ENCODE peak calls at places on chromosomes 2 and 18, in seven cellular contexts. O is Panc1, D is GM12878, H is HCT116, S is HepG2, I is K562, L is GM23338. T is an unnamed sample.

GRCh38 chr2:121279476-121279875 is 5.5 kb downstream of the TFCP2L1 start:
- ATAC-seq in H (no peak), S (no peak), I (no peak), L (no peak), D (no peak), O (no peak), T (no peak)

GRCh38 chr2:149562304-149562703 is 25.3 kb downstream of the MMADHC start:
- ATAC-seq in H (no peak), I (no peak), D (peak; percentile 83), L (no peak), O (peak; percentile 75), S (peak; percentile 69), T (no peak)

GRCh38 chr2:45964226-45964841 is 312.9 kb downstream of the PRKCE start:
- ATAC-seq in O (peak; percentile 84), H (peak; percentile 79), D (no peak), L (no peak), S (no peak), I (no peak), T (peak; percentile 73)

GRCh38 chr2:200658278-200658864 is 72.6 kb downstream of the AOX1 start:
- ATAC-seq in D (no peak), H (peak; percentile 41), O (no peak), L (peak; percentile 48), I (no peak), S (peak; percentile 38), T (no peak)

GRCh38 chr2:9280204-9280603 is 73.6 kb downstream of the ASAP2 start:
- ATAC-seq in S (no peak), H (no peak), I (no peak), O (no peak), D (no peak), L (no peak), T (no peak)

GRCh38 chr2:54656863-54657262 is 66.6 kb upstream of the EML6 start:
- ATAC-seq in D (no peak), I (no peak), O (no peak), L (no peak), S (peak; percentile 4), H (no peak), T (no peak)

GRCh38 chr2:109516445-109517117 is 97.2 kb downstream of the SEPTIN10 start:
- ATAC-seq in I (peak; percentile 99), D (peak; percentile 62), S (peak; percentile 94), H (peak; percentile 100), L (peak; percentile 98), O (peak; percentile 97), T (no peak)

GRCh38 chr18:45998244-45998643 is 31.1 kb upstream of the EPG5 start:
- ATAC-seq in L (peak; percentile 40), H (no peak), I (peak; percentile 84), D (no peak), S (no peak), O (no peak), T (no peak)

GRCh38 chr2:85213404-85213803 is 80.2 kb downstream of the TCF7L1 start:
- ATAC-seq in O (no peak), I (no peak), D (no peak), H (no peak), S (no peak), L (no peak), T (no peak)

GRCh38 chr2:64768426-64769033 is 114.8 kb upstream of the SERTAD2 start:
- ATAC-seq in L (peak; percentile 30), D (no peak), O (no peak), S (no peak), I (no peak), H (peak; percentile 18), T (no peak)

GRCh38 chr2:218425531-218425930 is 6.6 kb downstream of the VIL1 start:
- ATAC-seq in H (no peak), O (no peak), S (no peak), I (no peak), D (no peak), L (no peak), T (no peak)

GRCh38 chr2:239315308-239315707 is 85.5 kb downstream of the HDAC4 start:
- ATAC-seq in L (no peak), O (no peak), S (no peak), D (peak; percentile 87), I (no peak), H (no peak), T (no peak)

GRCh38 chr2:2656046-2656715 is 325.1 kb upstream of the MYT1L start:
- ATAC-seq in D (no peak), H (no peak), O (peak; percentile 72), I (peak; percentile 47), L (peak; percentile 74), S (peak; percentile 46), T (no peak)

GRCh38 chr2:134234535-134234934 is 19.3 kb upstream of the MGAT5 start:
- ATAC-seq in L (no peak), H (no peak), O (no peak), I (no peak), D (no peak), S (peak; percentile 68), T (no peak)

GRCh38 chr2:236177604-236177966 is 9.4 kb upstream of the GBX2 start:
- ATAC-seq in H (peak; percentile 86), D (no peak), S (peak; percentile 77), O (peak; percentile 82), L (peak; percentile 68), I (peak; percentile 95), T (peak; percentile 67)

GRCh38 chr2:127293386-127293757 is 572 bp downstream of the ERCC3 start:
- ATAC-seq in O (peak; percentile 18), H (peak; percentile 23), I (peak; percentile 29), D (peak; percentile 14), S (peak; percentile 48), L (peak; percentile 32), T (no peak)

GRCh38 chr2:126802774-126803421 is 95.8 kb upstream of the TEX51 start:
- ATAC-seq in S (no peak), D (no peak), H (no peak), O (no peak), I (no peak), L (peak; percentile 31), T (no peak)

GRCh38 chr2:9415770-9416169 is 7.6 kb downstream of the ITGB1BP1 start:
- ATAC-seq in I (peak; percentile 36), D (no peak), H (no peak), O (no peak), L (no peak), S (no peak), T (no peak)

GRCh38 chr2:65320042-65320711 is 92.5 kb downstream of the ACTR2 start:
- ATAC-seq in S (peak; percentile 69), D (peak; percentile 84), O (peak; percentile 89), I (peak; percentile 93), H (peak; percentile 86), L (peak; percentile 91), T (peak; percentile 69)

GRCh38 chr2:226136739-226137138 is 662.9 kb downstream of the IRS1 start:
- ATAC-seq in L (no peak), I (no peak), S (peak; percentile 18), H (peak; percentile 61), O (no peak), D (peak; percentile 57), T (no peak)

GRCh38 chr2:132703396-132703795 is 33.4 kb upstream of the LYPD1 start:
- ATAC-seq in I (no peak), H (no peak), S (no peak), L (no peak), O (no peak), D (no peak), T (no peak)

GRCh38 chr18:79772108-79772864 is 25.5 kb upstream of the KCNG2 start:
- ATAC-seq in O (no peak), D (no peak), S (no peak), H (no peak), L (no peak), I (no peak), T (no peak)

GRCh38 chr2:183037660-183038340 is 457 bp downstream of the NCKAP1 start:
- ATAC-seq in O (peak; percentile 77), L (peak; percentile 47), H (peak; percentile 58), S (peak; percentile 75), D (peak; percentile 60), I (peak; percentile 56), T (peak; percentile 67)

GRCh38 chr2:169709970-169710369 is 15.7 kb downstream of the PHOSPHO2 start:
- ATAC-seq in D (no peak), I (no peak), L (no peak), H (no peak), S (no peak), O (no peak), T (no peak)

DNA sequence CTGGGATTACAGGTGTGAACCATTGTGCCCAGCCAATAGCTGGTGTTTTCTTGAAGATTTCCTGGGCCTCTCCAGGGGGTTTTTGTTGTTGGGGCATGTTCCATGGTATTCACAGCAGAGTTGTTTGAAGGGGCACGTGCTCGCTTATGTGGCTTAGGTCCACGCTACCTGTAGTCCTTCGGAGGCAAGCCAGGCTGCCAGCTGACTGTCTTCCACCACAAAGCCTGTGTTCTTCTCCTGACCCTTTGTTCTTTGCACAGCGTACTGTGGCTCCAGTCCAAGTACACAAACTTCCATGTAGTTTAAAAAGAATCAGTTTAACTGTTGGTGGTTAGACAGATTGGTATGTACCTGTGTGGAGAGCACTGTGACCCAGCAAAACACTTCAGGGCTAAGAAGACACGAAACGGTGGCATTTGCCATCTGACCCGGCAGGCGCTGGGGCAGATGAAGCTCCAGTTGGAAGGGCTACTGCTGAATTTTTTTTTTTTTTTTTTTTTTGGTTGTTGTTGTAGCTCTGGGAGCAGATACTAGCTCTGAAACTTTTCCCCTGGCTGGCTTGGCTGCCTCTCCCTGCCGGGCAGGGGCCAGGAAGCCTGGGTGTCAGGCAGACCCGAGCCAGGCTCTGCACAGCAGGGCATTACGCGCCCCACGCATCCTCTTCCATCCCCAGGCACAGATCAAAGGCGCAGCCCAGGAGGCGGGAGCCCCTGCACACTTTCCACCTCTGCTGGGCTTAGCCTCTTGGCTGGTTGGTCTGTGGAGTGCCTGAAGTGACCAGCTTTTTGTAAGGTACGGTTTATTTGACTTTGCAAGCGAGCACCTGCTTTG is 5.7 kb downstream of the GREB1 start:
- ATAC-seq in I (no peak), S (peak; percentile 81), O (peak; percentile 11), D (no peak), H (no peak), L (peak; percentile 59), T (peak; percentile 20)
- TF ChIP-seq POLR2AphosphoS5 in I (no peak), S (peak; percentile 77), O (no peak), D (no peak), H (no peak), L (no peak), T (no peak)

GRCh38 chr2:128720440-128721022 is 401.9 kb upstream of the HS6ST1 start:
- ATAC-seq in S (peak; percentile 41), I (no peak), D (no peak), H (peak; percentile 63), L (no peak), O (no peak), T (no peak)
- TF ChIP-seq CTCF in S (no peak), I (no peak), D (no peak), H (no peak), L (no peak), O (no peak), T (no peak)

DNA sequence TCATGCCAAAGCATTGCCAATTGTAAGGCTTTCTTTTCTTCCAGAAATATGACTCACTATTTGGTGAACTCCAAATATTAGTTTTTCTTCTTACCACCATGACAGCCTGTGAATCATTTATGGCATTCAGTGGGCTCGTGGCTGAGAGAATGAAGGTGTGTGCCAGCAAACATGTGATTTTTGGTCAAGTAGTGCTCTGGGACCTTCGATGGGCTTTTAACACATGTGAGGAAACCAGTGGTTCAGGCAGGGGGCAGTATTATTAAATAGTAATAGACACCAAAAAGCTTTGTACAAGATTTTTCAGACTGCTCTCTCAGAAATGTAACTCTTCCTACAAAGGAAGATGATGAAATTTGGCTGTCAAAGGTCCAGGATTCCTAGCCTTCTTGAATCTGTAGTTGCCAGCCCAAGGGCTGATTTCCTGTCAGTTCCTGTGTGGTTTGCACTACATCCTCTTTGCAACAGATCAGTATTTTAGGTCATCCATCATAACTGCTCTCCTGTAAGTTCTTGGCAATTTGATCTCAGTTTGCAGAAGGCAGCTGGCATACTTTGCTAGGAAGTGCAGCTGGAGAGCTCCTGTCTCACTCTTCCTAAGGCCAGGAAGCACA is 64.3 kb downstream of the BABAM2 start:
- ATAC-seq in S (peak; percentile 78), D (peak; percentile 84), O (peak; percentile 83), I (no peak), L (no peak), H (peak; percentile 54), T (peak; percentile 89)
- TF ChIP-seq POLR2AphosphoS5 in S (no peak), D (no peak), O (no peak), I (no peak), L (no peak), H (no peak), T (peak; percentile 80)

GRCh38 chr2:233799716-233800115 is 21.6 kb downstream of the MROH2A start:
- ATAC-seq in S (no peak), L (no peak), O (no peak), H (no peak), D (no peak), I (no peak), T (no peak)
- TF ChIP-seq CTCF in S (no peak), L (no peak), O (no peak), H (no peak), D (no peak), I (no peak), T (no peak)

T was measured in gastroesophageal sphincter.